ENCODE peak calls at places on chromosome 16, in four cellular contexts. G is H1, C is H9, B is IMR-90. D is an unnamed sample.

GRCh38 chr16:4327782-4328579 is 12.1 kb downstream of the GLIS2 start:
- DNase-seq in C (peak; percentile 88), B (peak; percentile 69), G (no peak), D (peak; percentile 94)

GRCh38 chr16:68737730-68738590 is 868 bp downstream of the CDH1 start:
- DNase-seq in C (no peak), G (no peak), B (no peak), D (no peak)

GRCh38 chr16:88691924-88692560 is 5.7 kb upstream of the SNAI3 start:
- DNase-seq in G (no peak), B (no peak), C (no peak), D (no peak)

GRCh38 chr16:10609410-10609774 is 29.0 kb upstream of the EMP2 start:
- DNase-seq in G (no peak), C (no peak), B (peak; percentile 89), D (no peak)

GRCh38 chr16:67926181-67926742 is 5.4 kb downstream of the CTRL start:
- DNase-seq in C (no peak), B (peak; percentile 30), G (no peak), D (peak; percentile 36)

GRCh38 chr16:81797443-81797842 is 18.4 kb downstream of the PLCG2 start:
- DNase-seq in B (no peak), C (no peak), G (no peak), D (no peak)

GRCh38 chr16:88839745-88840588 is 16.8 kb downstream of the GALNS start:
- DNase-seq in B (no peak), C (no peak), G (no peak), D (no peak)

GRCh38 chr16:68257906-68258800 is 6.2 kb upstream of the SLC7A6 start:
- DNase-seq in C (no peak), B (peak; percentile 38), G (no peak), D (no peak)

GRCh38 chr16:86669937-86670772 is 91.8 kb downstream of the FOXL1 start:
- DNase-seq in B (peak; percentile 61), C (no peak), G (no peak), D (no peak)

GRCh38 chr16:14405611-14406537 is 224.2 kb downstream of the PARN start:
- DNase-seq in C (peak; percentile 96), G (peak; percentile 66), B (no peak), D (peak; percentile 72)

GRCh38 chr16:35306915-35307314 is 1847.5 kb downstream of the TP53TG3F start:
- DNase-seq in G (no peak), B (no peak), C (no peak), D (no peak)

GRCh38 chr16:35310999-35311398 is 1851.6 kb downstream of the TP53TG3F start:
- DNase-seq in G (no peak), C (no peak), B (no peak), D (no peak)

GRCh38 chr16:35308674-35309073 is 1849.3 kb downstream of the TP53TG3F start:
- DNase-seq in B (no peak), C (no peak), G (no peak), D (no peak)

GRCh38 chr16:35314298-35314697 is 1854.9 kb downstream of the TP53TG3F start:
- DNase-seq in C (no peak), B (no peak), G (no peak), D (no peak)

GRCh38 chr16:35311475-35311874 is 1852.1 kb downstream of the TP53TG3F start:
- DNase-seq in B (no peak), C (no peak), G (no peak), D (no peak)
- H4K5ac ChIP-seq in B (no peak overlapping the region), C (no peak overlapping the region), G (no peak overlapping the region), D (no peak overlapping the region)

GRCh38 chr16:79278506-79278905 is 322.0 kb downstream of the MAF start:
- DNase-seq in G (no peak), B (no peak), C (no peak), D (no peak)

GRCh38 chr16:79274197-79274596 is 326.3 kb downstream of the MAF start:
- DNase-seq in C (no peak), G (no peak), B (no peak), D (no peak)

GRCh38 chr16:79272141-79272577 is 328.4 kb downstream of the MAF start:
- DNase-seq in B (no peak), C (no peak), G (no peak), D (no peak)

GRCh38 chr16:79271583-79271982 is 329.0 kb downstream of the MAF start:
- DNase-seq in B (no peak), C (no peak), G (no peak), D (no peak)

DNA sequence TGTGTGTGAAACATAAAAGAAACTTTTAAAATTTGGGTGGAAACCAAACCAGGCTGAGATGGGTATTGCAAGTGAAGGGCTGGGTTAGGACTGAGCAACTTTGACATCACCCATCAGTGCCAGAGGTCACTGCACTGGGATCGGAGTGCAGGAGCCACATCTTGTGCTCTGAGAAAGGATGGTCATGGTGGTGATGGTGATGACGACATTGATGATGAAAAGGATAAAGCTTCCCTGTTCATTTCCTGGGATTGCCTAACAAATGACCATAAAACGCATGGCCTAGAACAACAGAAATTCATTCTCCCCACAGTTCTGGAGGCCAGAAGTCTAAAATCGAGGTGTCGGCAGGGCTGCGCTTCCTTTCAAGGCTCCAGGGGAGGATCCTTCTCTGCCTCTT is 324.0 kb downstream of the MAF start:
- DNase-seq in B (no peak), C (no peak), G (no peak), D (no peak)
- H2BK5ac ChIP-seq in B (no peak overlapping the region), C (no peak overlapping the region), G (no peak overlapping the region), D (no peak overlapping the region)

GRCh38 chr16:1288813-1289479 is 20.5 kb upstream of the UBE2I start:
- DNase-seq in G (no peak), B (no peak), C (peak; percentile 67), D (peak; percentile 62)
- H4K5ac ChIP-seq in G (no peak overlapping the region), B (no peak overlapping the region), C (no peak overlapping the region), D (no peak overlapping the region)

GRCh38 chr16:1129106-1129960 is 23.6 kb upstream of the CACNA1H start:
- DNase-seq in B (no peak), G (no peak), C (no peak), D (no peak)

GRCh38 chr16:1131378-1131994 is 21.4 kb upstream of the CACNA1H start:
- DNase-seq in B (no peak), C (no peak), G (no peak), D (no peak)

GRCh38 chr16:1127971-1128715 is 24.8 kb upstream of the CACNA1H start:
- DNase-seq in C (no peak), G (no peak), B (no peak), D (no peak)

GRCh38 chr16:1132431-1132830 is 20.5 kb upstream of the CACNA1H start:
- DNase-seq in C (no peak), G (no peak), B (no peak), D (no peak)

DNA sequence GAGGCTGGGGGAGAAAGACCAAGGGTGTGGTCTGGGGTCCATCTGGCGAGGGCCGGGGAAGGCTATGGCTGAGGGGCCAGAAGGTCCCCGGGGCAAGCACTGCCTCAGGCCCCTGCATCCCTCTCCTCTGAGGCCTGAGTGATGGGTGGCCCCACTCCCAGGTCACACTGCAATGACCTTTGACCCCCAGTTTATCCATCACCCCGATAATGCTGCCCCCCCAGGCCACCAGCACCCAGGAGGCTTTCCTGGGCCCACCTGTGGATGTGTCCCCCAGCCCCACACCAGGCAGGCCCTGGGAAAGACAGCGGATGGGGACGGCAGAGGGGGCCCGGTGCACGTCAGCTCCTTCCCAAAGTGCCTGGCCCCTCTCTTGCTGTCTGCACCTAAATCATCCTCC is 22.5 kb upstream of the CACNA1H start:
- DNase-seq in C (no peak), G (no peak), B (no peak), D (no peak)
- H2BK5ac ChIP-seq in C (no peak overlapping the region), G (no peak overlapping the region), B (no peak overlapping the region), D (no peak overlapping the region)

GRCh38 chr16:15803608-15804007 is 53.2 kb downstream of the MYH11 start:
- DNase-seq in B (no peak), G (no peak), C (no peak), D (no peak)

GRCh38 chr16:15796885-15797284 is 59.9 kb downstream of the MYH11 start:
- DNase-seq in B (no peak), G (no peak), C (no peak), D (no peak)

GRCh38 chr16:15798671-15799070 is 58.2 kb downstream of the MYH11 start:
- DNase-seq in C (no peak), B (no peak), G (no peak), D (no peak)

GRCh38 chr16:15795615-15796014 is 61.2 kb downstream of the MYH11 start:
- DNase-seq in C (no peak), B (no peak), G (no peak), D (no peak)

GRCh38 chr16:15799851-15800495 is 56.9 kb downstream of the MYH11 start:
- DNase-seq in G (no peak), B (no peak), C (no peak), D (no peak)
- H4K5ac ChIP-seq in G (no peak overlapping the region), B (no peak overlapping the region), C (no peak overlapping the region), D (no peak overlapping the region)

GRCh38 chr16:56451753-56452689 is 667 bp downstream of the OGFOD1 start:
- DNase-seq in C (peak; percentile 28), G (no peak), B (peak; percentile 31), D (peak; percentile 78)

GRCh38 chr16:56450901-56451752 is at the start of the genes NUDT21 and OGFOD1:
- DNase-seq in C (peak; percentile 98), G (peak; percentile 70), B (peak; percentile 98), D (peak; percentile 99)

GRCh38 chr16:56448005-56448404 is 3.1 kb downstream of the NUDT21 start:
- DNase-seq in G (no peak), B (no peak), C (no peak), D (no peak)

DNA sequence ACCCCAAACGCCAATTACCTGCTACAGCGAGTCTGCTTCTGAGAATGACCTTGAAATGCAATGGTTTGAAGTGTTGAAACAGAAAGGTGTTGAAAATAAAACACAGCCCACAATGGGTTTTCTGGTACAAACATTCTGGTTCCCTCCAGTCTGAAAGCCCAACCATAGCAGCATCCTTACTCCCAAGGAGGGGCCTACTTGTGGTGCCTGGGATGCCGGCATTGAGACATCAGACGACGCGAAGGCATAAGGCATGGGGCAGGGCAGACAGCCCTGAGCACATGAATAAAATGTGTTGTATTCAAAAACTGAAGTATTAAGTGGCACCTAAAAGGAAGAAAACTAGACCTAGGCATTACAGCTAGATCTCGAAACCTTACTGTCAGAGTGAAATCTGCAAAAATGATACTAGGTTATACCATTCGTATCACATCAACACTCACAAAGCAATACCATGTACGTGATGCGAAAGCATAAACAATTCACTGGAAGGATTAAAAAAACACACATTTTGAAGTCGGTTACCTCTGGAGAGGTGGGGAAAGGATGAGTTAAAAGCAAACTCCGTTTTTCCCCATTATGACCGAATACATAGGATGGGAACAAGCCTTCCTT is 750 bp downstream of the NUDT21 start:
- DNase-seq in C (no peak), B (peak; percentile 14), G (no peak), D (peak; percentile 45)
- H2BK5ac ChIP-seq in C (no peak overlapping the region), B (peak overlapping the region; percentile 57), G (peak overlapping the region; percentile 89), D (no peak overlapping the region)

DNA sequence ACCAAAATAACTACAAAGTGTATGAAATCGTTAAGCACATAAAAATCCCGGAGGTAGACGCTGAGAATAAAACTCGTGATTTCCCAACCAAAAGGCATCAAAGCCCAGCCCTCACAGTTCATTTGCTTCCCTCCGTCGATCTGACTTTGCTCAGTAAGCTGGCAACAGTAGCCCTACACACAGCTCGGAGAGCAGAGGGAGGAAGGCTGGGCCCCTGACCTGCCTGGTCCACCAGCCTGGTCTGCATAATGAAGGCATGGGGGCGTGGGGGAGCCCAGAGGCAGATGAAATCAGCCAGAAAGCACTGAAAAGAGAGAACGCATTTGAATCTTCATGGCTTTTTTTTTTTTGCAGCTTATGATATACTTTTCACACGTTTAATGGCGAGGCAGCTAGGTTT is 274.0 kb upstream of the ZFHX3 start:
- DNase-seq in G (no peak), B (no peak), C (no peak), D (no peak)
- H4K5ac ChIP-seq in G (no peak overlapping the region), B (no peak overlapping the region), C (no peak overlapping the region), D (no peak overlapping the region)

GRCh38 chr16:53849994-53850393 is 146.0 kb downstream of the FTO start:
- DNase-seq in C (no peak), G (no peak), B (no peak), D (no peak)
- H2BK5ac ChIP-seq in C (no peak overlapping the region), G (no peak overlapping the region), B (no peak overlapping the region), D (no peak overlapping the region)

D was measured in mesendoderm.